ENCODE peak calls at places on chromosomes 13 and 19, in five cellular contexts. S is left lung, L is endothelial cell, K is heart left ventricle, D is coronary artery. T is an unnamed sample.

GRCh38 chr19:15210323-15210774 is 9.6 kb upstream of the NOTCH3 start:
- DNase-seq in D (peak), K (peak), L (no peak), S (peak), T (peak)

GRCh38 chr13:73844986-73845385 is 289.2 kb downstream of the KLF12 start:
- DNase-seq in S (no peak), K (no peak), L (no peak), D (no peak), T (no peak)

GRCh38 chr19:543912-544608 is at the start of gene GZMM:
- DNase-seq in S (no peak), D (no peak), L (no peak), K (peak), T (no peak)

GRCh38 chr13:73958657-73959397 is 175.4 kb downstream of the KLF12 start:
- DNase-seq in K (no peak), D (no peak), S (no peak), L (no peak), T (no peak)

GRCh38 chr13:113411216-113412023 is 41.9 kb downstream of the ADPRHL1 start:
- DNase-seq in D (peak), K (peak), L (no peak), S (no peak), T (peak)

GRCh38 chr13:102682727-102683126 is 12.1 kb downstream of the METTL21C start:
- DNase-seq in K (no peak), L (no peak), S (no peak), D (no peak), T (no peak)

GRCh38 chr19:11390359-11390758 is 6.2 kb upstream of the EPOR start:
- DNase-seq in S (no peak), L (no peak), K (no peak), D (no peak), T (no peak)

GRCh38 chr19:17966497-17967257 is at the start of gene KCNN1:
- DNase-seq in L (peak), K (no peak), S (no peak), D (no peak), T (no peak)

GRCh38 chr19:498591-498950 is 2.3 kb downstream of the MADCAM1 start:
- DNase-seq in K (no peak), L (no peak), S (no peak), D (no peak), T (no peak)

GRCh38 chr13:100100115-100100879 is 11.4 kb downstream of the PCCA start:
- DNase-seq in L (no peak), D (no peak), S (no peak), K (no peak), T (no peak)

GRCh38 chr13:51158923-51159322 is 47.8 kb upstream of the C13orf42 start:
- DNase-seq in K (no peak), D (no peak), S (no peak), L (no peak), T (no peak)

GRCh38 chr19:18465214-18465963 is 27.5 kb upstream of the ISYNA1 start:
- DNase-seq in K (no peak), S (no peak), D (no peak), L (no peak), T (peak)

GRCh38 chr19:12766051-12766521 is 9.3 kb downstream of the HOOK2 start:
- DNase-seq in S (peak), K (peak), L (peak), D (peak), T (peak)

GRCh38 chr19:8575467-8575997 is 1.7 kb downstream of the MYO1F start:
- DNase-seq in D (no peak), S (no peak), K (no peak), L (no peak), T (no peak)

GRCh38 chr13:19888799-19889198 is 25.4 kb upstream of the ZMYM5 start:
- DNase-seq in L (no peak), D (no peak), K (no peak), S (no peak), T (no peak)

GRCh38 chr19:58060231-58060630 is 1.1 kb downstream of the ZNF135 start:
- DNase-seq in S (no peak), D (no peak), K (no peak), L (no peak), T (no peak)

GRCh38 chr13:77016241-77016812 is 10.6 kb downstream of the FBXL3 start:
- DNase-seq in S (no peak), D (no peak), L (no peak), K (no peak), T (no peak)

GRCh38 chr19:30253581-30253996 is 118.6 kb upstream of the ZNF536 start:
- DNase-seq in D (no peak), L (no peak), K (no peak), S (no peak), T (no peak)

GRCh38 chr13:51942189-51942588 is 69.1 kb downstream of the ATP7B start:
- DNase-seq in K (no peak), D (no peak), S (no peak), L (no peak), T (no peak)

GRCh38 chr13:111598751-111599150 is 278.3 kb downstream of the TEX29 start:
- DNase-seq in L (no peak), S (no peak), D (no peak), K (no peak), T (peak)

GRCh38 chr13:111609631-111610030 is 289.2 kb downstream of the TEX29 start:
- DNase-seq in S (no peak), L (no peak), K (no peak), D (peak), T (peak)

GRCh38 chr13:111599791-111600190 is 279.3 kb downstream of the TEX29 start:
- DNase-seq in K (no peak), S (no peak), L (no peak), D (no peak), T (peak)

GRCh38 chr13:111602874-111603273 is 282.4 kb downstream of the TEX29 start:
- DNase-seq in D (no peak), S (no peak), L (no peak), K (no peak), T (peak)

DNA sequence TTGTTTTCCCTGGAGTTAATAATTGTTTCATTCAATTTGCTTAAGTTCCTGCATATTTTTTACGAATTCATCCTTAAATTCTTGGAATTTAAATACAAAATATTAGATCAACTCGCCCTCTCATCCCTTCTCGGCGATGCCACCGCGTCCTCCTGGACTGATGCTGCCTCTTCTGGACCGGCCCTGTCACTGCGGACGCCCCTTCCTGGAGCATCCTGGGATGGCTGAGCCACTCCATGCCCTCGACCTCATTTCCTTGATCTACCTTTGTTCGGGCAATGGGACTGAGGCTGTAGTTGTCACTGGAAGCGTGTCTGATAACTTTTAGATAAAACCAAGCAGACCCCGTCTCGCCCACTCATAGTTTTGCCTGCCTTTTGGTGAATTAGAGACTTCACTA is 283.6 kb downstream of the TEX29 start:
- DNase-seq in L (no peak), S (no peak), D (no peak), K (no peak), T (no peak)
- TF ChIP-seq CTCF in L (no peak), S (no peak), D (no peak), K (no peak), T (no peak)

GRCh38 chr13:43293008-43293407 is 269.6 kb downstream of the DNAJC15 start:
- DNase-seq in S (no peak), K (no peak), D (no peak), L (no peak), T (no peak)

GRCh38 chr13:43286769-43287168 is 263.4 kb downstream of the DNAJC15 start:
- DNase-seq in K (no peak), L (no peak), S (no peak), D (no peak), T (no peak)

GRCh38 chr13:43291289-43292055 is 268.1 kb downstream of the DNAJC15 start:
- DNase-seq in D (no peak), K (no peak), S (no peak), L (no peak), T (no peak)

GRCh38 chr13:43285891-43286602 is 262.7 kb downstream of the DNAJC15 start:
- DNase-seq in S (no peak), L (no peak), D (no peak), K (no peak), T (no peak)

DNA sequence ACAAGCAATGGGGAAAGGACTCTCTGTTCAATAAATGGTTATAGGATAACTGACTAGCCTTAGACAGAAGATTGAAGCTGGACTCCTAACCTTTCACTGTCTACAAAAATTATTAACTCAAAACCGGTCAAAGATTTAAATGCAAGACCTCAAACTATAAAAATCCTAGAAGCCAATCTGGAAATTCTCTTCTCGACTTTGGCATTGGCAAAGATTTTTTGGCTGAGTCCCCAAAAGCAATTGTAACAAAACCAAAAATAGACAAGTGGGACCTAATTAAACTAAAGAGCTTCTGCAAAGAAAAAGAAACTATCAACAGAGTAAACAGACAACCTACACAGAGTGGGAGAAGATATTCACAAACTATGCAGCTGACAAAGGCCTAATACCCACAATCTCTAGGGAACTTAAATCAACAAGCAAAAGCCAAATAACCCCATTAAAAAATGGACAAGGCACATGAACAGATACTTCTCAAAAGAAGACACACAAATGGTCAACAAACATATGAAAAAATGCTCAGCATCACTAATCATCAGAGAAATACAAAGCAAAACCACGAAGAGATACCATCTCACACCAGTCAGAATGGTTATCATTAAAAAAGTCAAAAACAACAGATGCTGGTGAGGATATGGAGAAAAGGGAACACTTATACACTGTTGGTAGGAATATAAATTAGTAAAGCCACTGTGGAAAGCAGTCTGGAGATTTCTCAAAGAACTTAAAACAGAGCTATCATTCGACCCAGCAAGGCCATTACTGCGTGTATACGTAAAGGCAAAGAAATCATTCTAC is 266.3 kb downstream of the DNAJC15 start:
- DNase-seq in D (no peak), S (no peak), K (no peak), L (no peak), T (no peak)
- TF ChIP-seq CTCF in D (no peak), S (no peak), K (no peak), L (no peak), T (no peak)

DNA sequence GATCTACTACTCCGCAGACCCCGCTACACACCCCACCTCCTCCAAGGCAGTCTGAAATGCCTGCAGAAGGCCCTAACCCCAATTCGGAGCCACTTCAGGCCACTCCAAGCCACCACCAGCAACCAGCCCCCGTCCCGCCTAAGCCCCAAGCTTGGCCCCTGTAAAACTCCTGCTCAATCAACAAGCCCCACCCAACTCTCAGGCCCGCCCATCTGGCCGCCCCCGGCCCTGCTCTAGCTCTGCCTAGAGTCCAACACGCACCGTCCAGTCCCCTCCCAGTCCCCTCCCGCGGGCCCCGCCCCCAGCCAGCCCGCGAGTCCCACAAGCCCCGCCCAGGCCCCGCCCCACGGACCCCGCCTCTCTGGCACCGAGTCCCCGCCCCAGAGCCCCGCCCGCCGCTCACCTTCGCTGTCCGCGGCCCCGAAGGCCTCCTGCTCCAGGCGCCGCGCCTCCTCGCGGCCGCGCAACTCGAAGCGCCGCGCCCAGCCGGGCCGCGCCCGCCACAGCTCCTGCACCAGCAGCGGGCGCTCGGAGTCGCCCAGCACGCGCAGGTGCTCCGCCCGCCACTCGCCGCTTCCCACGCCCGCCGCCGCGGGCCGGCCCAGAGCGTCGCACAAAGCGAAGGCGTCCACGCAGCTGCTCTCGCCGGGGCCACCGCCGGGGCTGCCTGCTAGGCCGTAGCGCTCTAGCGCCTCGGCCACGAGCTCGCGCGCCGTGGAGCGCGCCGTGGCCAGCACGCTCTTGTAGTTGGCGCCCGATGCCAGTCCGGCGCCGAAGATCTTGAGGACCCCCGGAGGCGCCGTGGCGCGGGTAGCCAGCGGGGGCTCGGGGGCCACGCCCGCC is 1.6 kb downstream of the RASIP1 start:
- DNase-seq in S (peak), L (peak), K (peak), D (peak), T (peak)
- TF ChIP-seq CTCF in S (peak), L (peak), K (peak), D (peak), T (peak)

GRCh38 chr19:3075605-3076431 is 13.5 kb upstream of the TLE5 start:
- DNase-seq in L (peak), D (no peak), S (peak), K (peak), T (peak)

GRCh38 chr19:3071764-3072163 is 9.5 kb upstream of the TLE5 start:
- DNase-seq in D (no peak), K (no peak), S (no peak), L (no peak), T (no peak)

GRCh38 chr19:3073159-3073563 is 10.9 kb upstream of the TLE5 start:
- DNase-seq in L (no peak), S (no peak), K (no peak), D (peak), T (no peak)

GRCh38 chr19:3079578-3079977 is 14.6 kb upstream of the GNA11 start:
- DNase-seq in D (no peak), L (no peak), S (no peak), K (no peak), T (no peak)

DNA sequence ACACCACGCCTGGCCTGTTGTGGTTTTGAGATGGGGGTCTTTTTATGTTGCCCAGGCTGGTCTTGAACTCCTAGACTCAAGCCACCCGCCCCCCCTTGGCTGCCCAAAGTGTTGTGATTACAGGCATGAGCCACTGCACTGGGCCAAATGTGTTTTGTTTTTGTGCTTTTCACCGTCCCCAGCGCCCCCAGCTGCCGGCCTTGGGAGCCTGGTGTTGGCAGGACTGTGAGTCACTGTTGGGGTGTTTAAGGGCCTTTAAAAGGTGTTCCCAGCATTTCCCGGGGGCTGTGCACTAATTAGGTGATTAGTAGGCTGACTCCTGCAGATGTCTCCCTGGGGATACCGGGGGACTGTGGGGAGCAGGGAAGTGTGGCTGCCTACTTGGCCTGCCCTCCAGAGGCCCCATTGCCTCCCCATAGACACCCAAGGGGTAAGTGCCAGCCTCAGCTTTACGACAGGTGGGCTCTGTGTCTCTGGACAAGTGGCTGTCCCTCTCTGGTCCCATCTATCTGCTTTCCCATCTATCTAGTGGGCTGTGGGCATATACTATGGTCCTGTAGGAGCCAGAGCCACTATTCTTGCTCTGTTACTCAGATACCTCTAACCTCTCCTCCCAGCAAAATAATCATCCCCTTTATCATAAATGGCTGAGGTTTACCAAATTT is 11.8 kb upstream of the TLE5 start:
- DNase-seq in L (no peak), S (no peak), K (no peak), D (peak), T (no peak)
- TF ChIP-seq CTCF in L (no peak), S (no peak), K (peak), D (no peak), T (no peak)

GRCh38 chr13:109425821-109426689 is 360.3 kb downstream of the IRS2 start:
- DNase-seq in K (no peak), D (no peak), L (no peak), S (no peak), T (no peak)

GRCh38 chr13:109427148-109427547 is 359.2 kb downstream of the IRS2 start:
- DNase-seq in K (no peak), S (no peak), L (no peak), D (no peak), T (no peak)

GRCh38 chr13:109428146-109428545 is 358.2 kb downstream of the IRS2 start:
- DNase-seq in K (no peak), L (no peak), D (no peak), S (no peak), T (no peak)

GRCh38 chr13:109426690-109426990 is 359.7 kb downstream of the IRS2 start:
- DNase-seq in K (no peak), L (no peak), S (no peak), D (no peak), T (no peak)

DNA sequence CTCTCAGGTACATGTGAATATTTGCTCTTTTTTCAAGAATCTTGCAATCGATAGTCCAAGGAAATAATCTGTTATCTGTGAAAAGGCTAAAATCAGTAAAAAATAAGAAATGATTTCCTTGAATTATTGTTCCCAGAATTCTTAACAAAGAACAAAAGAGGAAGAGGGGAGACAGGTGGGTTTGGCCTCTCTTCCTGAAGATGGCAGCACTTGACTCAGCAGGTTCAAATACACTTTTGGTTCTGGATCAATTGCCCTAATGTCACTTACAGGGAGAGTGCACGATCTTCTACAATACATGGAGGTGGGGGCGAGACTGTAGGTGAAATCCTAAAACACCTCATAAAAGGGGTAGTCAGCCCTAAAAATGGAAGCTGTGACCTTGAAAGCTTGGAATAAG is 358.7 kb downstream of the IRS2 start:
- DNase-seq in S (no peak), K (no peak), L (no peak), D (no peak), T (no peak)
- TF ChIP-seq CTCF in S (no peak), K (no peak), L (no peak), D (no peak), T (no peak)

GRCh38 chr13:96792188-96792587 is 202.1 kb downstream of the OXGR1 start:
- DNase-seq in L (no peak), D (no peak), K (no peak), S (no peak), T (no peak)
- TF ChIP-seq CTCF in L (no peak), D (no peak), K (no peak), S (no peak), T (no peak)

DNA sequence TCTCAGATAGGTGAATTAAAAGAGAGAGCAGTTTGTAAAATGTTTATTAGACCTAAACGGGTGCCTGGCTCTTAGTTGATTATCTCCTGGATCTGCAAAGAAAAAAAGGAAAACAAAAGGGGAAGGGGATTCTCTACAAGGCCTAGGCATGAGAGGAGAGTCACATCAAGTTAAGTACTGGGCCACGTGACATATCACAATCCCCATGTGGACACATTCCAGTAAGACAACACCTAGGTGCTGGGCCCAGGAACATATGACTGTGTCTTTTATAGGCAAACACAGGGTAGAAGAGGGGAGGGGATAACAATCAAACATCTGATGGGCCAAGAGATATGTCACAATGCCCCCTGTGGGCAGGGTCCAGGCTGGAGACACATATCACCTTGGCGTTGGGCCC is 4.2 kb upstream of the ZNF91 start:
- DNase-seq in L (no peak), K (no peak), D (no peak), S (no peak), T (no peak)
- TF ChIP-seq CTCF in L (no peak), K (no peak), D (no peak), S (no peak), T (no peak)

T was measured in upper lobe of right lung.